ENCODE peak calls at places on chromosomes 12 and 14, in six cellular contexts. U, V, D, X, B and C are unnamed samples.
A peak's percentile ranks its signal among the peaks of the same experiment; 100 is the strongest.

GRCh38 chr12:32496946-32497345 is 97.6 kb downstream of the FGD4 start:
- DNase-seq in D (no peak), U (no peak), B (no peak), X (no peak), V (no peak), C (no peak)

GRCh38 chr12:123958876-123959275 is 13.8 kb downstream of the CCDC92 start:
- DNase-seq in V (peak; percentile 40), U (no peak), B (no peak), X (no peak), D (no peak), C (no peak)

GRCh38 chr14:59395672-59396071 is 69.5 kb downstream of the GPR135 start:
- DNase-seq in X (no peak), D (no peak), V (no peak), U (no peak), B (no peak), C (no peak)

GRCh38 chr12:86230516-86231146 is 25.6 kb downstream of the MGAT4C start:
- DNase-seq in V (no peak), X (no peak), D (no peak), U (no peak), B (no peak), C (no peak)

GRCh38 chr12:123850246-123851134 is 88.4 kb downstream of the DNAH10 start:
- DNase-seq in X (no peak), D (no peak), V (no peak), B (no peak), U (peak; percentile 28), C (no peak)

GRCh38 chr12:19482551-19483109 is 43.3 kb downstream of the AEBP2 start:
- DNase-seq in D (no peak), X (peak; percentile 16), B (no peak), V (peak; percentile 6), U (peak; percentile 83), C (peak; percentile 7)

GRCh38 chr14:92950193-92950540 is 27.2 kb downstream of the CHGA start:
- DNase-seq in V (no peak), X (peak; percentile 29), B (no peak), D (no peak), U (no peak), C (peak; percentile 30)

GRCh38 chr14:79332504-79333197 is 878.7 kb downstream of the DIO2 start:
- DNase-seq in V (peak; percentile 66), D (no peak), B (no peak), U (peak; percentile 73), X (no peak), C (no peak)

DNA sequence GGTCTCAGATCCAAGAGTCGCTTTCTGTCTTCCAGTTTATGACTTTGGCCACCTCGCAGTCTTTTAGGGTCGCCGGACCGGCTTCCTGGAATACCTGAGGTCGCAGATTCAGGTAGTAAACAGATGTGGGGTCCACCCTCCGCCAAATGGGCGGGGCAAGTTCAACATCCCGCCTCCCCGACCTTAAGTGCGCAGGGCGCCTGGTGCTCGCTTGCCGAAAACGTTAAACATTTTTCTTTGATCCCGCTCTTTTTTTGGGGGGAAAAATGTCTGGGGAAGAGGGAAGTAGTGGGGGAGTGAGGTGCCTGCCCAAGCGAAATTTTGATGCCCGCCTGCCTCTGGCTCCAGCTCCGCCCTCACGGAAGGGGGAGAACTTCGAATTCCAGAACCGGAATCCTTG is 73.9 kb upstream of the TBX5 start:
- DNase-seq in X (no peak), U (peak; percentile 87), B (peak; percentile 55), V (peak; percentile 53), D (no peak), C (no peak)
- H3K4me1 ChIP-seq in X (peaks cover 19% of the 10 kb centered on the region), U (peaks cover 10% of the 10 kb centered on the region), B (peaks cover 4% of the 10 kb centered on the region), V (peaks cover 14% of the 10 kb centered on the region), D (peaks cover 9% of the 10 kb centered on the region), C (peaks cover 7% of the 10 kb centered on the region)

DNA sequence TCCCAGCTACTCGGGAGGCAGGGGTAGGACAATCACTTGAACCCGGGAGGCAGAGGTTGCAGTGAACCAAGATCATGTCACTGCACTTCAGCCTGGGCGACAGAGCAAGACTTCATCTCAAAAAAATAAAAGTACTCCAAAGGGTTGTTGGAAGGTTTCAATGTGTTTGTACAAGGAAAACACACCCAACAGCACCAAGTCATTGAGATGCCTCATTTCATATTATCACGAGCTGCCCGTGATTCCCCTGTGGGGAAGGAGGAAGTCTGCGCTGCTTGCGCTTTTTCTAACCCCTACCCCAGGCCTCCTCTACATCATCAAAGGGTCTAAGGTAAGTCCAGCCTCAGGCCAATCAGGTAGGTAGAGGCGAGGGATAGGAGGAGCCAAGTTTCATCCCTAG is 73.6 kb downstream of the KDM2B start:
- DNase-seq in D (no peak), V (no peak), B (no peak), X (no peak), U (no peak), C (no peak)
- H3K36me3 ChIP-seq in D (peaks cover 3% of the 10 kb centered on the region), V (no peaks in the 10 kb centered on the region), B (no peaks in the 10 kb centered on the region), X (peaks cover 11% of the 10 kb centered on the region), U (peaks cover 60% of the 10 kb centered on the region), C (no peaks in the 10 kb centered on the region)

GRCh38 chr14:73761621-73762355 is 47.6 kb upstream of the PNMA1 start:
- DNase-seq in V (no peak), X (no peak), B (peak; percentile 34), D (no peak), U (no peak), C (no peak)
- H3K4me1 ChIP-seq in V (peaks cover 15% of the 10 kb centered on the region), X (peaks cover 36% of the 10 kb centered on the region), B (peaks cover 22% of the 10 kb centered on the region), D (peaks cover 86% of the 10 kb centered on the region), U (peaks cover 6% of the 10 kb centered on the region), C (peaks cover 88% of the 10 kb centered on the region)

GRCh38 chr12:3576891-3577290 is 85.9 kb downstream of the PRMT8 start:
- DNase-seq in V (no peak), U (no peak), X (no peak), D (no peak), B (no peak), C (no peak)
- H3K36me3 ChIP-seq in V (no peaks in the 10 kb centered on the region), U (no peaks in the 10 kb centered on the region), X (no peaks in the 10 kb centered on the region), D (no peaks in the 10 kb centered on the region), B (no peaks in the 10 kb centered on the region), C (no peaks in the 10 kb centered on the region)

GRCh38 chr14:50040905-50041465 is 75.4 kb downstream of the VCPKMT start:
- DNase-seq in B (no peak), V (no peak), D (no peak), X (no peak), U (no peak), C (no peak)
- H3K4me1 ChIP-seq in B (peaks cover 51% of the 10 kb centered on the region), V (no peaks in the 10 kb centered on the region), D (peaks cover 51% of the 10 kb centered on the region), X (peaks cover 3% of the 10 kb centered on the region), U (peaks cover under 1% of the 10 kb centered on the region), C (peaks cover 63% of the 10 kb centered on the region)